ENCODE peak calls at places on chromosomes 12 and 14, in four cellular contexts. R is stimulated activated CD4-positive, alpha-beta T cell treated with anti-CD3 and anti-CD28 coated beads, Interleukin-2, amount 100 ng/mL, for 48 hours; G is GM10248; A is activated CD4-positive, CD25-positive, alpha-beta regulatory T cell. Q is an unnamed sample.

GRCh38 chr14:98886982-98887381 is 385.0 kb downstream of the BCL11B start:
- DNase-seq in R (no peak), G (no peak), A (no peak), Q (no peak)

GRCh38 chr12:101832030-101832429 is 1.3 kb upstream of the GNPTAB start:
- DNase-seq in R (no peak), G (no peak), A (no peak), Q (no peak)

GRCh38 chr12:76284816-76285750 is 63.1 kb downstream of the BBS10 start:
- DNase-seq in R (no peak), G (no peak), A (no peak), Q (no peak)

GRCh38 chr14:33931439-33931838 is 19.4 kb downstream of the EGLN3 start:
- DNase-seq in R (no peak), G (no peak), A (no peak), Q (no peak)

GRCh38 chr12:49357099-49357678 is 10.1 kb upstream of the SPATS2 start:
- DNase-seq in R (no peak), G (peak), A (no peak), Q (no peak)

GRCh38 chr12:124883263-124883876 is 19.7 kb upstream of the SCARB1 start:
- DNase-seq in R (no peak), G (no peak), A (no peak), Q (no peak)

GRCh38 chr14:100408350-100409015 is 85.3 kb downstream of the SLC25A47 start:
- DNase-seq in R (no peak), G (no peak), A (no peak), Q (no peak)

GRCh38 chr14:77498120-77498979 is at the start of gene ISM2:
- DNase-seq in R (peak), G (peak), A (no peak), Q (peak)

GRCh38 chr14:35934499-35934898 is 108.4 kb downstream of the BRMS1L start:
- DNase-seq in R (no peak), G (no peak), A (no peak), Q (no peak)

Q was measured in stimulated activated naive B cell treated with anti-CD40 and anti-IgM and Interleukin-4, amounts not matched to agents 10 μg/mL and 1 μg/mL and 100 μg/mL, for 72 hours.